ENCODE peak calls at places on chromosome 12, in four cellular contexts. L is lower leg skin, W is stomach, G is HCT116. S is an unnamed sample.

GRCh38 chr12:124011435-124012124 is 38.6 kb downstream of the ZNF664 start:
- DNase-seq in L (no peak), W (no peak), G (no peak), S (no peak)

GRCh38 chr12:117850048-117850447 is 118.7 kb downstream of the KSR2 start:
- DNase-seq in L (no peak), W (no peak), G (peak; percentile 44), S (peak; percentile 26)

GRCh38 chr12:104340917-104341611 is 37.5 kb downstream of the EID3 start:
- DNase-seq in L (no peak), W (no peak), G (no peak), S (no peak)

GRCh38 chr12:89636054-89636775 is 72.4 kb downstream of the ATP2B1 start:
- DNase-seq in L (no peak), W (no peak), G (no peak), S (no peak)

GRCh38 chr12:50840809-50841487 is 1.8 kb upstream of the TMPRSS12 start:
- DNase-seq in L (no peak), W (no peak), G (no peak), S (no peak)

GRCh38 chr12:106113042-106113441 is 25.7 kb downstream of the NUAK1 start:
- DNase-seq in L (no peak), W (no peak), G (peak; percentile 19), S (no peak)

GRCh38 chr12:19799216-19799615 is 359.9 kb downstream of the AEBP2 start:
- DNase-seq in L (no peak), W (no peak), G (no peak), S (no peak)

GRCh38 chr12:11987906-11988305 is 82.8 kb upstream of the BCL2L14 start:
- DNase-seq in L (no peak), W (no peak), G (no peak), S (no peak)

GRCh38 chr12:126668538-126668937 is 1598.4 kb upstream of the TMEM132C start:
- DNase-seq in L (no peak), W (no peak), G (no peak), S (no peak)

GRCh38 chr12:31959701-31960391 is 631 bp downstream of the RESF1 start:
- DNase-seq in L (peak; percentile 37), W (peak; percentile 69), G (no peak), S (peak; percentile 65)
- TF ChIP-seq CTCF in L (no peak), W (no peak), G (no peak), S (peak; percentile 18)

GRCh38 chr12:127893875-127894635 is 372.9 kb upstream of the TMEM132C start:
- DNase-seq in L (no peak), W (no peak), G (no peak), S (no peak)
- TF ChIP-seq CTCF in L (no peak), W (no peak), G (no peak), S (peak; percentile 21)

DNA sequence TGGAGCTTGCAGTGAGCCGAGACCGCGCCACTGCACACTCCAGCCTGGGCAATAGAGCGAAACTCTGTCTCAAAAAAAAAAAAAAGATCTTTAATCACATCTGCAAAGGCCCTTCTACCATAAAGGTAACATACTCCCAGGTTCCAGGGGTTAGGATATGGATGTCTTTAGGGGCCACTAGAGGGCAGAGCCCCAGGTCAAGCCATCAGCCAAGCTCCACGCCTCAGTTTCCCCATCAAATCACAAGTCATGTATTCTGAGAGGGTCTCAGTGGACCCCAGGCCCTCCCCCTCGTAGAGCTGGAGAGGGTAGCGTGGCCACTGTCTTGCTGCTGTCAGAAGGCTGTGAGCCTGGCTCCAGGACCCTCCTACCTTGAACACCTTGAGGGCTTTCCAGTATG is 18.8 kb downstream of the SLC8B1 start:
- DNase-seq in L (no peak), W (no peak), G (no peak), S (no peak)
- TF ChIP-seq CTCF in L (no peak), W (no peak), G (peak; percentile 13), S (no peak)

DNA sequence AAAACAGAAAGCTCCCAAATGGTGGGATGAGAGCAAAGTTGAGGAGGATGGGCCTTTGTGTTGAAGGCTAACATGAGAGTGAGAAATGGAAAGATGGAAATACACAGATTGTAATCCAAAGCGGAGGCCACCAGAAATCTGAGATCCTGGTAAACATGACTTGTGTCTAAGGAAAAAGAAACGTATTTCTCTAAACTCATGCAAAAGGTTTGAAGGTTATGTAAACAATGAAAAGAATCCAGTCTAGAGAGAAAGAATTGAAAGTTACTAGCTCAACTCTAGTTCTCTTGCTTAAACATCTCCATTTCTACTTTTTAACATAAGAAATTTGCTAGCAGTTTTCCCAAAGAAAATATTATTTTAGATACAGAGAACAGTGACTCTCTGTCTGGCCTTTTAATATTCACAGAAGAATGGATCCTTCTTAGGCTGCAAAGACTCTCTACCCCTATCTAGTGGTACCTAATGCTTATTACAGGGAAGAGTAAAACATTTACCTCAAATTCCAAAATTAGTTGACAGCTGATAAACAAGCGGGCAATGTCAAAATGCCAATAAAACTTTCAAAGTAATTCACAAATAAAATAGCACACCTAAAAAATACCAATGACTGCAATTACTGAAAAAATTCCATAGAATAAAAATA is 75.8 kb upstream of the SOX5 start:
- DNase-seq in L (no peak), W (no peak), G (no peak), S (no peak)
- TF ChIP-seq CTCF in L (no peak), W (peak; percentile 13), G (no peak), S (no peak)

DNA sequence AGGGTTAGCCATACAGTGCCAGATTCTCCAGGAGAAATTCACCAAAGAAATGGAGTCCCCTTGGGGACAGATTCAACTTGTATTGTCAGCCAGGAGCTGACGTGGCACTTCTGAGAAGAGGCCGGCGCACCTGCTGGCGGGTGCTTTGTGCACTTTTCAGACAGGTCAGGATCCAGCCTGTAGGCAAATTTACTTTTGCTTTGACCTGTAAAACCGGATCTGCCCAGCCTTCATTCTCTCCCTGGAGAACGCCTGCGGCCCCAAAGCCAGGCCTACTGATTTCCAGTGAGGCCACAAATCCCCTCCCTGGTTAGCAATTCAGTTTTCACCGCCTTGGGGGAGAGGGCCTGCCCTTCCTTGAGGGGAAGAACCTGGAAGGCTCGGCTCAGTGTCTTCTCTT is 17.4 kb downstream of the P2RX4 start:
- DNase-seq in L (no peak), W (peak; percentile 90), G (no peak), S (peak; percentile 81)
- TF ChIP-seq CTCF in L (no peak), W (no peak), G (no peak), S (no peak)

GRCh38 chr12:85157023-85157626 is 121.0 kb downstream of the LRRIQ1 start:
- DNase-seq in L (no peak), W (no peak), G (no peak), S (no peak)

GRCh38 chr12:85156569-85156968 is 120.4 kb downstream of the LRRIQ1 start:
- DNase-seq in L (no peak), W (no peak), G (no peak), S (no peak)

GRCh38 chr12:85155791-85156190 is 119.6 kb downstream of the LRRIQ1 start:
- DNase-seq in L (no peak), W (no peak), G (peak; percentile 31), S (no peak)
- TF ChIP-seq CTCF in L (no peak), W (no peak), G (peak; percentile 29), S (no peak)

DNA sequence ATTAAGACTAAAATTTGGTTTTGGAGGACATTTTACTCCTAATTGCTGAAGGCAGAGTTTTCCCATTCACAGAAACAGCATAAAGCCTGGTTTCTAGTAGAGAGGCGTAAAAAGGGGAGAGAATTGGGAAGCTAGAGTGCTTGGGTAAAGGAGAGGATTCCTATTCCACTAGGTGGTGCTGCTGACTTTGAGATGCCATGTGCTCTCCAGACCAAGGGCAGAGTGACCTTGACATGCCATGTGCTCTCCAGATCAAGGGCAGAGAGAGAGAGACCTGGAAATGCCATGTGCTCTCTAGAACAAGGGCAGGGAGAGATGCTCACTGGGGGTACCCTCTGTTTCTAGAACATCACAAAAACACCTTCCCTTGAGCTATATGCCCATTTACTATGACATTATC is 176.2 kb upstream of the PDZRN4 start:
- DNase-seq in L (no peak), W (no peak), G (no peak), S (no peak)
- TF ChIP-seq CTCF in L (no peak), W (no peak), G (peak; percentile 26), S (no peak)

GRCh38 chr12:53231859-53232640 is at the start of gene RARG:
- DNase-seq in L (no peak), W (peak; percentile 63), G (no peak), S (peak; percentile 88)

GRCh38 chr12:53233671-53234091 is 1.7 kb upstream of the RARG start:
- DNase-seq in L (no peak), W (no peak), G (no peak), S (no peak)

GRCh38 chr12:53232641-53233538 is 881 bp upstream of the RARG start:
- DNase-seq in L (no peak), W (peak; percentile 70), G (no peak), S (peak; percentile 74)

GRCh38 chr12:53229454-53229853 is 2.6 kb downstream of the RARG start:
- DNase-seq in L (no peak), W (no peak), G (no peak), S (no peak)

DNA sequence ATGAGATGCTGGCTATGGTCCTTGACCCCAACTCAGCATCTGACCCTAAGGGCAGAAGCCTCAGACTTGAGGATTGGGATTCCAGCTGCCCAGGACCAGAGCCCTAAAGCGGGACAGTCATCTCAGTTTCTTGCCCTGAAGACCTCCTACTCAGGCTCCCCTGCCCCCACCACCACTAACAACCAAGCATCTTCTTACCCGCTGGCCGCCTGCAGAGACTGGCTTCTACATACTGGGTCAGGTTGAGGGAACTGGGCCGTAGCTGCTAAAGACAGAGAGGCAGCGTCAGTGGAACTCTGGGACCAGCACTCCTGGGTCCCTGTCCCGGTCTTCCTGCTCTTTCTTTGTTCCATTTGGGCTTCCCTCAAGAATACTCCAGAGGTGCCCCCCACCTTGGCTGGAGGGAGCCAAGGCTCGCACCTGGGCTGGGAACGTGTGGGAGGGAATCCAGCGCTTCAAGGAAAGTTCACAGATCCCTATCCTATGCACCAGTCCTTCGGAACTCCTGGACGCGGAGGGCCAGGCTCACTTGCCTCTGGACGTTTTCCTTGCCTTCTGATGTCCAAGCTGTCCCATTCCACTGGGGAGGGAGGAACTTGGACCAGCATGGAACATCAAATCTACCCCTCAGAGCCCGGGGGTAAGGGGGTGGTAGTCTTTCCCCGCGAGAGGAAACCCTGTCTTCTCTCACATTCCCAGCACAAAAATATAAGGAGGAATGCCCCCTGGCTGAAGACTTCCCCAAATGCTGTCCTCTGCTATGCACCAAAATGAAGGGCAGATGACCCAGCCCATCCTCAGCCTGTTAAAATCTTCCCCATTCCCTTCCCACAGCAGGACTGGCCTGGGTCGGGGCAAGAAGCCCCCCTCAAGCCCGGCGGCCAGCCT is 794 bp downstream of the RARG start:
- DNase-seq in L (no peak), W (no peak), G (no peak), S (peak; percentile 45)
- TF ChIP-seq CTCF in L (no peak), W (no peak), G (no peak), S (no peak)

DNA sequence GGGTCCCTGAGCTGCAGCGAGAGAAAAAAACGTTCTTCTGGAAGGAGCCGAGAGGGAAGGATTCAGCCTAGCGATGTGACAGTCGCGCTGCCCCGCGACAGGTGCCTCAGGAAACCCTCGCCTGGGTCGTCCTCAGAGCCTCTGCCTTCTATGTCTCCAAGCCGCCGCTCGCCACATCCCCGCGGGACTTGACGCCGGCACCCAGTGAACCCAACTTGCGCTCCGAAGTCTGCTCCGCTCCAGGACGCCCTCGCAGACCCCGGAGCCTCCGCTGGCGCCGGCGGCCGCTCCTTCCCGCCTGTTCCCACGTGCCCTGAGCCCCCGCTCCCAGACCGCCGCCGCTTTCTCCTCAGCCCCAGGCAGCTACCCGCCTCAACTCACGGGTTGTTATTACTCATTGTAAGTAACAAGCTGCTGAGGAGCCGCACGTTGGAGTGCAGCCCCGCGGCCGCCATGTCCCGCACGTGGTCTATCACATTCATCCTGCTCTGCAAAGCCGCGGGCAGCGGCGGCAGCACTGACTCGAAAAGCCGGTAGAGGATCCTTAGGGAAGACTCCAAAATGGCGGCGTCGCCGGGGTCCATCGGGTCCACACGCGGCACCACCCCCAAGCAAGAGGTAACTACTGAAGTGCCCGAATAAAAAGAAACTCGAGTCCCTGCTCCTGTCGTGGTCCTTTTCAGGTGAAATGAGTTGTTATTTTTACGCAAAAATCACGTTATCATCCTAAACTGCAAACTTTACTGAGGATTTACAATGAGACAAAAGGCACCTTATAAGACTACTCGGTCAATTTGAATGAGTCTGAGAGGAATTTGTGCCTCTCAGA is at the start of gene ANAPC7:
- DNase-seq in L (peak; percentile 88), W (peak; percentile 90), G (peak; percentile 83), S (peak; percentile 90)
- TF ChIP-seq CTCF in L (no peak), W (no peak), G (no peak), S (peak; percentile 6)